ENCODE peak calls at places on chromosomes 12 and 14, in nine cellular contexts. J is lung; B is cerebellar cortex; V is NCI-H1694; Q is Panc1; R is NCI-H2081; K is NCI-H1105 treated with DMSO at 0.1 percent for 48 hours; U is stimulated activated CD8-positive, alpha-beta memory T cell treated with anti-CD3 and anti-CD28 coated beads, Interleukin-4, amount 100 ng/mL, for 24 hours; W is activated T-cell treated with anti-CD3 and anti-CD28 coated beads, Interleukin-2, amount 50 U/mL, for 4 hours. E is an unnamed sample.

GRCh38 chr12:46005151-46005797 is 14.9 kb upstream of the SCAF11 start:
- DNase-seq in V (no peak), U (no peak), W (no peak), K (no peak), B (no peak), R (no peak), Q (no peak), J (no peak), E (no peak)

GRCh38 chr12:65962921-65963883 is 138.9 kb downstream of the HMGA2 start:
- DNase-seq in J (no peak), R (no peak), B (peak; percentile 83), Q (no peak), K (no peak), U (no peak), W (no peak), V (no peak), E (peak; percentile 0)

GRCh38 chr12:84964048-84964447 is 51.4 kb upstream of the SLC6A15 start:
- DNase-seq in W (no peak), B (no peak), K (no peak), U (no peak), V (no peak), R (no peak), J (no peak), Q (no peak), E (no peak)

GRCh38 chr14:22580604-22581003 is 8.4 kb downstream of the DAD1 start:
- DNase-seq in Q (no peak), J (no peak), W (no peak), U (no peak), V (no peak), B (no peak), K (no peak), R (no peak), E (no peak)

GRCh38 chr12:49512541-49512940 is 26.3 kb upstream of the KCNH3 start:
- DNase-seq in V (no peak), W (no peak), R (no peak), U (no peak), K (no peak), J (no peak), Q (no peak), B (no peak), E (no peak)

GRCh38 chr14:68665116-68665515 is 127.8 kb downstream of the ZFP36L1 start:
- DNase-seq in W (no peak), J (no peak), Q (no peak), R (no peak), B (no peak), V (no peak), K (no peak), U (no peak), E (no peak)

GRCh38 chr12:12024958-12025682 is 45.6 kb upstream of the BCL2L14 start:
- DNase-seq in V (no peak), U (no peak), W (no peak), B (no peak), K (no peak), Q (no peak), J (no peak), R (no peak), E (peak; percentile 25)

GRCh38 chr14:23110579-23111375 is 6.0 kb upstream of the CIROP start:
- DNase-seq in V (no peak), W (no peak), U (no peak), Q (no peak), K (no peak), J (no peak), R (no peak), B (no peak), E (no peak)

GRCh38 chr14:59377485-59377884 is 87.7 kb downstream of the GPR135 start:
- DNase-seq in R (no peak), B (no peak), J (no peak), K (no peak), W (no peak), U (no peak), V (no peak), Q (no peak), E (no peak)

GRCh38 chr14:90985601-90986242 is 74.7 kb downstream of the RPS6KA5 start:
- DNase-seq in U (no peak), K (no peak), W (no peak), Q (no peak), J (no peak), V (no peak), R (no peak), B (no peak), E (no peak)

GRCh38 chr12:71810905-71811304 is 28.7 kb upstream of the TBC1D15 start:
- DNase-seq in R (no peak), V (no peak), U (no peak), J (no peak), K (no peak), Q (no peak), B (no peak), W (no peak), E (no peak)

GRCh38 chr12:68031881-68032739 is 42.9 kb downstream of the IFNG-AS1 start:
- DNase-seq in W (no peak), K (no peak), U (no peak), R (no peak), B (no peak), Q (no peak), V (no peak), J (no peak), E (no peak)

GRCh38 chr12:321606-322326 is 59.1 kb upstream of the SLC6A13 start:
- DNase-seq in W (no peak), U (no peak), K (peak; percentile 33), Q (no peak), V (no peak), J (no peak), R (peak; percentile 23), B (peak; percentile 71), E (no peak)

GRCh38 chr14:49770212-49770817 is 2.4 kb downstream of the KLHDC2 start:
- DNase-seq in Q (no peak), K (no peak), V (no peak), W (no peak), R (no peak), B (no peak), U (no peak), J (peak; percentile 45), E (no peak)

GRCh38 chr12:4562034-4562657 is at the start of gene DYRK4:
- DNase-seq in U (no peak), J (peak; percentile 68), R (no peak), W (no peak), K (peak; percentile 62), B (peak; percentile 9), Q (no peak), V (no peak), E (no peak)

GRCh38 chr12:46402861-46403731 is 30.5 kb upstream of the SLC38A2 start:
- DNase-seq in R (no peak), V (no peak), U (no peak), W (no peak), Q (no peak), J (no peak), B (no peak), K (no peak), E (no peak)

GRCh38 chr14:67999693-68000384 is 180.3 kb downstream of the RAD51B start:
- DNase-seq in U (no peak), R (no peak), W (no peak), K (no peak), Q (peak; percentile 7), B (no peak), V (no peak), J (no peak), E (no peak)

GRCh38 chr14:22552001-22552826 is 36.8 kb downstream of the DAD1 start:
- DNase-seq in Q (no peak), B (no peak), R (no peak), U (no peak), V (no peak), K (no peak), W (no peak), J (no peak), E (no peak)

GRCh38 chr12:1587927-1588573 is 6.3 kb downstream of the FBXL14 start:
- DNase-seq in K (no peak), V (no peak), R (no peak), J (no peak), Q (no peak), B (no peak), U (no peak), W (no peak), E (no peak)

GRCh38 chr12:124077730-124078129 is 104.7 kb downstream of the ZNF664 start:
- DNase-seq in Q (no peak), U (no peak), R (no peak), B (no peak), V (no peak), K (no peak), J (no peak), W (no peak), E (no peak)

GRCh38 chr14:33259764-33260163 is 321.1 kb downstream of the NPAS3 start:
- DNase-seq in V (no peak), K (no peak), Q (no peak), B (no peak), J (no peak), U (no peak), W (no peak), R (no peak), E (no peak)

GRCh38 chr14:65985976-65986375 is 500.2 kb upstream of the CCDC196 start:
- DNase-seq in B (no peak), K (no peak), W (no peak), J (no peak), R (no peak), V (no peak), U (no peak), Q (no peak), E (no peak)

GRCh38 chr14:59026086-59026485 is 162.4 kb upstream of the DAAM1 start:
- DNase-seq in J (no peak), V (no peak), W (no peak), B (no peak), K (no peak), U (no peak), R (no peak), Q (no peak), E (no peak)

GRCh38 chr12:5377997-5378596 is 53.8 kb upstream of the NTF3 start:
- DNase-seq in K (peak; percentile 56), R (peak; percentile 85), J (no peak), Q (no peak), V (no peak), B (no peak), W (no peak), U (no peak), E (no peak)

GRCh38 chr12:41140117-41140516 is 48.0 kb upstream of the PDZRN4 start:
- DNase-seq in U (no peak), J (no peak), V (no peak), W (no peak), K (no peak), Q (no peak), R (no peak), B (no peak), E (no peak)

GRCh38 chr12:97097734-97098133 is 190.7 kb downstream of the NEDD1 start:
- DNase-seq in B (no peak), W (no peak), J (no peak), V (no peak), R (no peak), K (no peak), U (no peak), Q (no peak), E (no peak)

GRCh38 chr14:101719045-101719645 is 42.4 kb upstream of the PPP2R5C start:
- DNase-seq in U (no peak), V (no peak), K (no peak), J (no peak), R (no peak), Q (no peak), W (no peak), B (no peak), E (no peak)

GRCh38 chr12:6935551-6936377 is 7.9 kb upstream of the RNU7-1 start:
- DNase-seq in Q (no peak), K (no peak), V (no peak), U (no peak), J (no peak), R (no peak), B (no peak), W (no peak), E (no peak)

GRCh38 chr12:12054993-12055392 is 15.7 kb upstream of the BCL2L14 start:
- DNase-seq in B (no peak), U (no peak), J (no peak), K (no peak), W (no peak), R (no peak), Q (no peak), V (no peak), E (no peak)

GRCh38 chr14:54591461-54592245 is 24.7 kb downstream of the SAMD4A start:
- DNase-seq in R (no peak), U (no peak), B (no peak), W (no peak), V (no peak), Q (no peak), J (no peak), K (no peak), E (no peak)

GRCh38 chr12:27013606-27014084 is 539 bp downstream of the TM7SF3 start:
- DNase-seq in J (no peak), K (peak; percentile 70), Q (no peak), V (no peak), R (peak; percentile 48), B (peak; percentile 65), W (no peak), U (no peak), E (no peak)